ENCODE peak calls at places on chromosomes 1 and 21, in six cellular contexts. M is endodermal cell, S is aorta, K is uterus, B is right lobe of liver, T is fibroblast of lung. V is an unnamed sample.

GRCh38 chr1:17122449-17123194 is 3.4 kb upstream of the PADI2 start:
- DNase-seq in M (no peak), S (no peak), K (no peak), B (no peak), T (peak; percentile 51), V (no peak)

GRCh38 chr1:206521002-206521585 is 13.8 kb downstream of the RASSF5 start:
- DNase-seq in M (no peak), S (peak; percentile 18), K (no peak), B (no peak), T (no peak), V (peak; percentile 84)

GRCh38 chr1:3587133-3587733 is 24.1 kb downstream of the MEGF6 start:
- DNase-seq in M (no peak), S (no peak), K (no peak), B (no peak), T (no peak), V (no peak)

GRCh38 chr1:180630408-180631196 is 1.2 kb upstream of the XPR1 start:
- DNase-seq in M (no peak), S (no peak), K (no peak), B (no peak), T (no peak), V (no peak)

GRCh38 chr1:44733365-44733764 is 2.4 kb upstream of the RNU5D-1 start:
- DNase-seq in M (peak; percentile 39), S (no peak), K (no peak), B (no peak), T (peak; percentile 68), V (no peak)

GRCh38 chr1:172342584-172343245 is 77.8 kb upstream of the C1orf105 start:
- DNase-seq in M (no peak), S (no peak), K (no peak), B (no peak), T (peak; percentile 33), V (no peak)

GRCh38 chr1:182015360-182015759 is 46.2 kb downstream of the ZNF648 start:
- DNase-seq in M (no peak), S (no peak), K (no peak), B (no peak), T (no peak), V (no peak)

GRCh38 chr1:219385786-219386427 is 212.2 kb downstream of the LYPLAL1 start:
- DNase-seq in M (peak; percentile 89), S (peak; percentile 51), K (no peak), B (peak; percentile 39), T (peak; percentile 65), V (peak; percentile 64)

GRCh38 chr1:51660570-51660969 is 43.7 kb downstream of the OSBPL9 start:
- DNase-seq in M (no peak), S (no peak), K (no peak), B (no peak), T (no peak), V (no peak)

GRCh38 chr1:3279182-3279470 is 175.3 kb upstream of the ARHGEF16 start:
- DNase-seq in M (no peak), S (no peak), K (no peak), B (no peak), T (no peak), V (no peak)

GRCh38 chr1:168304865-168305264 is 24.2 kb downstream of the TBX19 start:
- DNase-seq in M (no peak), S (no peak), K (no peak), B (no peak), T (no peak), V (no peak)

GRCh38 chr1:46606255-46606965 is 2.3 kb upstream of the MKNK1 start:
- DNase-seq in M (no peak), S (no peak), K (no peak), B (no peak), T (peak; percentile 51), V (no peak)

GRCh38 chr1:228423399-228424053 is 6.9 kb upstream of the TRIM17 start:
- DNase-seq in M (no peak), S (no peak), K (no peak), B (peak; percentile 68), T (no peak), V (no peak)

GRCh38 chr21:36847189-36847588 is 119.3 kb downstream of the HLCS start:
- DNase-seq in M (no peak), S (no peak), K (no peak), B (no peak), T (peak; percentile 77), V (no peak)

GRCh38 chr1:2894381-2895041 is 93.0 kb upstream of the TTC34 start:
- DNase-seq in M (no peak), S (no peak), K (no peak), B (no peak), T (no peak), V (no peak)

GRCh38 chr1:216005916-216006315 is 417.3 kb downstream of the USH2A start:
- DNase-seq in M (no peak), S (no peak), K (no peak), B (no peak), T (peak; percentile 74), V (no peak)

GRCh38 chr1:20348326-20348910 is 57.7 kb downstream of the VWA5B1 start:
- DNase-seq in M (no peak), S (no peak), K (no peak), B (no peak), T (no peak), V (no peak)

GRCh38 chr1:67586596-67586995 is 98.4 kb upstream of the GADD45A start:
- DNase-seq in M (no peak), S (no peak), K (no peak), B (no peak), T (peak; percentile 67), V (no peak)

GRCh38 chr1:170125269-170125668 is 20.5 kb upstream of the NTMT2 start:
- DNase-seq in M (no peak), S (no peak), K (no peak), B (no peak), T (no peak), V (no peak)

GRCh38 chr1:40861227-40862003 is 748 bp downstream of the CITED4 start:
- DNase-seq in M (peak; percentile 81), S (peak; percentile 68), K (peak; percentile 52), B (peak; percentile 71), T (peak; percentile 58), V (peak; percentile 56)

GRCh38 chr1:226722240-226722900 is 16.7 kb downstream of the ITPKB start:
- DNase-seq in M (peak; percentile 24), S (no peak), K (no peak), B (no peak), T (no peak), V (no peak)
- H3K4me1 ChIP-seq in M (peaks cover 17% of the 10 kb centered on the region), S (no peaks in the 10 kb centered on the region), K (peaks cover 25% of the 10 kb centered on the region), B (no peaks in the 10 kb centered on the region), T (no peaks in the 10 kb centered on the region), V (peaks cover 30% of the 10 kb centered on the region)

GRCh38 chr21:31700040-31700439 is 31.9 kb downstream of the SCAF4 start:
- DNase-seq in M (no peak), S (no peak), K (no peak), B (no peak), T (no peak), V (no peak)
- H3K36me3 ChIP-seq in M (peaks cover 89% of the 10 kb centered on the region), S (peaks cover 3% of the 10 kb centered on the region), K (no peaks in the 10 kb centered on the region), B (peaks cover 9% of the 10 kb centered on the region), T (peaks cover 4% of the 10 kb centered on the region), V (peaks cover 16% of the 10 kb centered on the region)

GRCh38 chr1:162829268-162829667 is 31.7 kb downstream of the CCDC190 start:
- DNase-seq in M (no peak), S (no peak), K (no peak), B (no peak), T (no peak), V (no peak)
- H3K27ac ChIP-seq in M (no peak overlapping the region), S (no peak overlapping the region), K (no peak overlapping the region), B (no peak overlapping the region), T (no peak overlapping the region), V (no peak overlapping the region)

GRCh38 chr1:29640428-29640785 is 404.1 kb downstream of the PTPRU start:
- DNase-seq in M (peak; percentile 30), S (no peak), K (no peak), B (no peak), T (no peak), V (no peak)
- H3K4me1 ChIP-seq in M (no peaks in the 10 kb centered on the region), S (no peaks in the 10 kb centered on the region), K (no peaks in the 10 kb centered on the region), B (no peaks in the 10 kb centered on the region), T (no peaks in the 10 kb centered on the region), V (no peaks in the 10 kb centered on the region)

GRCh38 chr1:161359316-161359715 is 8.4 kb downstream of the CFAP126 start:
- DNase-seq in M (no peak), S (no peak), K (no peak), B (no peak), T (no peak), V (no peak)

GRCh38 chr1:161351482-161351881 is 16.2 kb downstream of the CFAP126 start:
- DNase-seq in M (no peak), S (no peak), K (no peak), B (no peak), T (no peak), V (no peak)

GRCh38 chr1:161357073-161357472 is 10.6 kb downstream of the CFAP126 start:
- DNase-seq in M (no peak), S (no peak), K (no peak), B (no peak), T (no peak), V (no peak)
- H3K36me3 ChIP-seq in M (peaks cover 39% of the 10 kb centered on the region), S (no peaks in the 10 kb centered on the region), K (no peaks in the 10 kb centered on the region), B (no peaks in the 10 kb centered on the region), T (no peaks in the 10 kb centered on the region), V (no peaks in the 10 kb centered on the region)

GRCh38 chr1:109508873-109509175 is 703 bp downstream of the AMIGO1 start:
- DNase-seq in M (no peak), S (no peak), K (no peak), B (no peak), T (no peak), V (no peak)
- H3K27ac ChIP-seq in M (no peak overlapping the region), S (no peak overlapping the region), K (peak overlapping the region; percentile 49), B (no peak overlapping the region), T (no peak overlapping the region), V (no peak overlapping the region)

GRCh38 chr1:33032126-33032869 is 4.4 kb downstream of the AK2 start:
- DNase-seq in M (no peak), S (no peak), K (no peak), B (no peak), T (no peak), V (no peak)
- H3K4me1 ChIP-seq in M (no peaks in the 10 kb centered on the region), S (peaks cover 8% of the 10 kb centered on the region), K (peaks cover 4% of the 10 kb centered on the region), B (peaks cover 62% of the 10 kb centered on the region), T (no peaks in the 10 kb centered on the region), V (peaks cover 69% of the 10 kb centered on the region)

GRCh38 chr1:12568009-12568767 is 49.8 kb downstream of the DHRS3 start:
- DNase-seq in M (no peak), S (no peak), K (no peak), B (no peak), T (no peak), V (no peak)
- H3K36me3 ChIP-seq in M (no peaks in the 10 kb centered on the region), S (no peaks in the 10 kb centered on the region), K (no peaks in the 10 kb centered on the region), B (peaks cover 8% of the 10 kb centered on the region), T (no peaks in the 10 kb centered on the region), V (peaks cover 29% of the 10 kb centered on the region)

V was measured in body of pancreas.